ENCODE peak calls at places on chromosomes 5 and 9, in seven cellular contexts. B, T, S, N, G, H and E are unnamed samples.

GRCh38 chr9:20356392-20357206 is 265.7 kb downstream of the MLLT3 start:
- DNase-seq in B (peak; percentile 69), T (peak; percentile 91), S (peak; percentile 74), N (peak; percentile 88), G (peak; percentile 81), H (peak; percentile 96), E (peak; percentile 92)

GRCh38 chr9:2622361-2623045 is 916 bp downstream of the VLDLR start:
- DNase-seq in B (no peak), T (no peak), S (no peak), N (peak; percentile 27), G (peak; percentile 13), H (peak; percentile 24), E (peak; percentile 25)

GRCh38 chr9:34990908-34991832 is 1.6 kb downstream of the DNAJB5 start:
- DNase-seq in B (no peak), T (no peak), S (no peak), N (no peak), G (no peak), H (no peak), E (no peak)

GRCh38 chr5:120430572-120430971 is 33.5 kb upstream of the PRR16 start:
- DNase-seq in B (no peak), T (no peak), S (no peak), N (no peak), G (no peak), H (no peak), E (no peak)

GRCh38 chr5:138109463-138110265 is 25.8 kb downstream of the WNT8A start:
- DNase-seq in B (no peak), T (no peak), S (no peak), N (no peak), G (peak; percentile 9), H (no peak), E (no peak)

GRCh38 chr9:125437771-125438221 is 176.2 kb downstream of the GAPVD1 start:
- DNase-seq in B (no peak), T (no peak), S (no peak), N (no peak), G (no peak), H (no peak), E (no peak)

GRCh38 chr5:67985686-67986387 is 229.7 kb upstream of the PIK3R1 start:
- DNase-seq in B (no peak), T (peak; percentile 68), S (no peak), N (peak; percentile 22), G (no peak), H (no peak), E (no peak)

GRCh38 chr9:128870128-128870940 is 11.4 kb downstream of the KYAT1 start:
- DNase-seq in B (no peak), T (peak; percentile 56), S (no peak), N (no peak), G (no peak), H (no peak), E (no peak)

GRCh38 chr9:110977259-110977709 is 61.0 kb downstream of the LPAR1 start:
- DNase-seq in B (no peak), T (peak; percentile 82), S (no peak), N (peak; percentile 87), G (peak; percentile 63), H (peak; percentile 77), E (peak; percentile 76)

GRCh38 chr9:114507726-114508125 is 2.5 kb upstream of the WHRN start:
- DNase-seq in B (peak; percentile 69), T (peak; percentile 67), S (no peak), N (peak; percentile 19), G (no peak), H (peak; percentile 22), E (peak; percentile 31)

GRCh38 chr5:56422060-56422762 is 189.1 kb upstream of the ANKRD55 start:
- DNase-seq in B (no peak), T (no peak), S (no peak), N (no peak), G (no peak), H (no peak), E (no peak)

DNA sequence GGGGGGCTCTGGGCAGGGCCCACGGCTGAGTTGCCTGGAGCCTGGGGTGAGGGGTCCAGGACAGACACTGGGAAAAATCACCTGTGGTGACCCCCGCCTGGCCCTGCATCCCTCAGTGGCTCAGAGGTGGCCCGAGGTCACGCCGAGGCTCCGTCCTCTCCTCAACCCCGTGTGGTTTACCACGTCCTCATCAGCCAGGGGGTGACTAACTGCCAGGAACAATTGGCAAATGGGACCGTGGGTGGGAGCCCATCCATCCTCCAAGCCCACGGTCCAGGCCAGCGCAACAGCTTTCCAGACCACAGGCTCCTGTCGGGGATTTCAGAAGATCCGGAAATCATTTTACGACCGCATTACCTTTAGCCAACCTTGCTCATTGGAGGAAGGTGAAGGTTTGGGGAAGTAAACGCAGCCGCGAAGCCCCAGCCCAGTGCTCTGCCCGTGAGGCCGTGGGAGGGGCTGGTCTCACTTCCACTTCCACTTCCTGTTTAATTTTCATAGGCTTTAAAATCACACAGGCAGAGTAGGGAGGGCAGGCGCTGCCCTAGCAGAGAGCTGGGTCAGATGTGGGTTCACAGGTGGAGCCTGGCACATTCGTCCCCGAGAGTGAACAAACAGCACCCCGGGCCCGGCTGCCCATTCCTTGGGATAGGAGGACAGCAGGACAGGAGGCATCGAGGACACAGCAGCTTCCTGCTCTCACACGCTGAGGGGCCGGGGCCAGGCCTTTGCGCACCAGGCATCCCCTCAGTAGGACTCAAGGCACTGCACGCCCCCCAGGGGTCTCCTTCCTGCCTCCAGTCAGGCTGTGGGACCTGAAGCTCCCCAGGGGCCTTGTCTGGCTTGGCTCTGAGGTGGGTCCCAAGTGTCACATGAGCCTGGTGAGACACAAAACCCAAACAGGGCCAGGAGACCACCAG is 19.8 kb upstream of the SLC9A3 start:
- DNase-seq in B (peak; percentile 73), T (no peak), S (peak; percentile 63), N (no peak), G (no peak), H (no peak), E (no peak)
- H3K4me3 ChIP-seq in B (peak overlapping the region; percentile 38), T (no peak overlapping the region), S (no peak overlapping the region), N (no peak overlapping the region), G (no peak overlapping the region), H (no peak overlapping the region), E (no peak overlapping the region)

DNA sequence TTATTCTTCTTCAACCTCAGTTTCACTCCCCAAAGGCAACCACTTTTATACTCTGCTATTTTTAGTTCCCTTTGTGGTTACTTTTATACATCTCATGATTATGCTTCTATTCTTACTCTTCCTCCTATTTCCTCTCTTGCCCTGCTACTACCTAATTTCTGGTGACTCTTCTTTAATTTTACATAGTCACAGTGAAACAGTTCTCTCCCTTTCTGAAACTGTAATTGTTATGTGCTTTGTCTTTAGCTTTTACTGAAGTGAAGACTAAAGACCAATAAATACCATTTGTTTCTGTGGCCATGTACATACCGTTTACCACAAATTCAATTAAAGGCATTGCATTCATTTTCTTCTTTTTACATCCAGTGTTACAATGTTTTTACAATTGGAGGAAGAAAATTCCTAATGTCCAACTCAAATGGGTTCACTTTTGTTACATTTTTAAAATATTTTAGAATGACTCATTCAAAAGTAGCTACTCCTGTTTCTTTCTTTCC is 410.6 kb downstream of the PSAT1 start:
- DNase-seq in B (peak; percentile 84), T (peak; percentile 61), S (no peak), N (peak; percentile 43), G (peak; percentile 29), H (no peak), E (peak; percentile 55)
- H3K4me3 ChIP-seq in B (peak overlapping the region; percentile 21), T (no peak overlapping the region), S (no peak overlapping the region), N (no peak overlapping the region), G (no peak overlapping the region), H (no peak overlapping the region), E (no peak overlapping the region)

GRCh38 chr5:128081111-128081865 is 2.3 kb upstream of the SLC12A2 start:
- DNase-seq in B (no peak), T (peak; percentile 52), S (no peak), N (no peak), G (no peak), H (no peak), E (peak; percentile 38)
- H3K4me3 ChIP-seq in B (peak overlapping the region; percentile 74), T (peak overlapping the region; percentile 85), S (peak overlapping the region; percentile 86), N (peak overlapping the region; percentile 94), G (peak overlapping the region; percentile 63), H (peak overlapping the region; percentile 37), E (peak overlapping the region; percentile 92)

GRCh38 chr9:93002700-93003099 is 55.4 kb downstream of the FGD3 start:
- DNase-seq in B (no peak), T (no peak), S (no peak), N (no peak), G (no peak), H (no peak), E (no peak)

GRCh38 chr9:93004561-93004960 is 53.9 kb upstream of the SUSD3 start:
- DNase-seq in B (no peak), T (no peak), S (no peak), N (no peak), G (no peak), H (no peak), E (no peak)

GRCh38 chr9:93001036-93001435 is 53.7 kb downstream of the FGD3 start:
- DNase-seq in B (no peak), T (no peak), S (no peak), N (no peak), G (no peak), H (no peak), E (no peak)

GRCh38 chr9:93005876-93006275 is 52.6 kb upstream of the SUSD3 start:
- DNase-seq in B (no peak), T (no peak), S (no peak), N (no peak), G (no peak), H (no peak), E (no peak)

GRCh38 chr9:93003552-93004407 is 54.7 kb upstream of the SUSD3 start:
- DNase-seq in B (peak; percentile 66), T (peak; percentile 68), S (no peak), N (peak; percentile 43), G (peak; percentile 13), H (peak; percentile 59), E (peak; percentile 53)
- H3K4me3 ChIP-seq in B (no peak overlapping the region), T (no peak overlapping the region), S (peak overlapping the region; percentile 32), N (no peak overlapping the region), G (no peak overlapping the region), H (no peak overlapping the region), E (no peak overlapping the region)